ENCODE peak calls at places on chromosomes 7 and 10, in eight cellular contexts. F, P, L, I, R, S, N and U are unnamed samples.
A peak's percentile ranks its signal among the peaks of the same experiment; 100 is the strongest.

GRCh38 chr10:51950371-51950995 is 251.1 kb upstream of the CSTF2T start:
- DNase-seq in F (no peak), P (no peak), L (no peak), I (peak; percentile 69), R (no peak), S (no peak), N (no peak), U (no peak)

GRCh38 chr10:113709221-113709838 is 29.6 kb downstream of the CASP7 start:
- DNase-seq in F (peak; percentile 85), P (no peak), L (no peak), I (no peak), R (no peak), S (peak; percentile 74), N (no peak), U (peak; percentile 50)

GRCh38 chr10:51574248-51575067 is 124.9 kb downstream of the CSTF2T start:
- DNase-seq in F (peak; percentile 9), P (no peak), L (no peak), I (no peak), R (no peak), S (no peak), N (no peak), U (no peak)

GRCh38 chr7:100137851-100138760 is 10.6 kb upstream of the LAMTOR4 start:
- DNase-seq in F (no peak), P (no peak), L (no peak), I (no peak), R (no peak), S (no peak), N (peak; percentile 84), U (no peak)

GRCh38 chr7:9498303-9498702 is 1064.9 kb downstream of the NXPH1 start:
- DNase-seq in F (no peak), P (no peak), L (no peak), I (no peak), R (no peak), S (peak; percentile 2), N (no peak), U (no peak)

GRCh38 chr10:79298403-79299244 is 48.6 kb upstream of the PPIF start:
- DNase-seq in F (peak; percentile 99), P (no peak), L (no peak), I (peak; percentile 90), R (no peak), S (peak; percentile 96), N (no peak), U (peak; percentile 97)

GRCh38 chr7:158404031-158404761 is 183.4 kb downstream of the PTPRN2 start:
- DNase-seq in F (no peak), P (no peak), L (no peak), I (no peak), R (no peak), S (no peak), N (no peak), U (no peak)

GRCh38 chr10:7756360-7756992 is 31.3 kb downstream of the KIN start:
- DNase-seq in F (peak; percentile 8), P (no peak), L (no peak), I (no peak), R (no peak), S (peak; percentile 23), N (peak; percentile 41), U (no peak)

GRCh38 chr7:144386741-144387140 is 16.8 kb downstream of the NOBOX start:
- DNase-seq in F (peak; percentile 13), P (no peak), L (no peak), I (no peak), R (no peak), S (peak; percentile 36), N (no peak), U (no peak)

GRCh38 chr10:110753462-110753861 is 109.3 kb downstream of the RBM20 start:
- DNase-seq in F (no peak), P (no peak), L (no peak), I (no peak), R (no peak), S (no peak), N (no peak), U (no peak)

DNA sequence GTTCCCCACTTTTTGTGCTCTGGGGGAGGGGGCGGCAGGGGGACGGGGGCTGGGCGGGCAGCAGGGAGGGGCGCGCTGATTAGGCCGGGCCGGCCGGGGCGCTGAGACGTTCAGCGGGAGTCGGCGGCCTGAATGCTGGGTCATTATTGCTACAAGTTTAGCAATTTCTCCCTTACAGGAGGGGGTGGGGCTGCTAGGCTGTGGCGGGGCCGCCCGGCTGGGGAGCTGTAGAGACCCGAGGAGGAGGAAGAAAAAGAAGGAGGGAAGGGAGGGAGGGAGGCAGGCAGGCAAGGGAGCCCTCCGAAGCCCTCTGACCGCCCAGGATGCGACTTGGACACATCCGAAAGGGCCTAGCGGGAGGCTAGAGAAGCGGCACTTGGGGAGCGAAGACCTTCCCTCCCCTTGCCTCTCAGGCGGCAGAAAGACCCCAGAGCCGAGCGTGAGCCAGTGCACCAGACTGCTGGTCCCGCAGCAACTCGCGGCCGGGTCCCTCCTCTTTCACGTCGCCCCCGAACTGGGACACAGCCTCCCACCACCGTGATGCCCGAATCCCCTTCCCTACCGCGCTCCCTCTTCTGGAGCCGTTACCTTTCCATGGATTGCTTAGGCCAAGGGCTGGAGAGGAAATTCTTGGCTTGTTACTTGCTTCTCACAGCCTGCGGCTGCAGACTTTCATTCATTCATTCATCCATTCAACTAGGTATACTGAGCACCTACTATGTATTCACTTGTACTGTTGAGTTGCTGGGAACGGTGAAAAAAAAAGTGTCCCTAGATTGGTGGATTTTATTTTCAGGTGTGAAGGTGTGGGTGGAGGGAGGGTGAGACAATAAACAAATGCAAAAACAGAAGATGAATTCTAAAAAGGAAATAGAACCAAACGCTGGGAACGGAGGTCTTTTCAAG is 4.9 kb downstream of the NKX2-3 start:
- DNase-seq in F (no peak), P (no peak), L (no peak), I (no peak), R (no peak), S (no peak), N (no peak), U (no peak)
- H3K4me3 ChIP-seq in F (no peak overlapping the region), P (peak overlapping the region; percentile 56), L (no peak overlapping the region), I (no peak overlapping the region), R (peak overlapping the region; percentile 4), S (no peak overlapping the region), N (no peak overlapping the region), U (no peak overlapping the region)

GRCh38 chr10:822661-823367 is 108.7 kb downstream of the LARP4B start:
- DNase-seq in F (no peak), P (no peak), L (no peak), I (no peak), R (no peak), S (no peak), N (peak; percentile 55), U (no peak)

GRCh38 chr10:819816-820215 is 111.7 kb downstream of the LARP4B start:
- DNase-seq in F (no peak), P (no peak), L (no peak), I (no peak), R (no peak), S (no peak), N (no peak), U (no peak)

GRCh38 chr10:819326-819725 is 112.2 kb downstream of the LARP4B start:
- DNase-seq in F (peak; percentile 55), P (no peak), L (no peak), I (no peak), R (no peak), S (peak; percentile 25), N (no peak), U (no peak)

GRCh38 chr10:822197-822596 is 109.3 kb downstream of the LARP4B start:
- DNase-seq in F (no peak), P (no peak), L (no peak), I (no peak), R (no peak), S (no peak), N (no peak), U (no peak)

DNA sequence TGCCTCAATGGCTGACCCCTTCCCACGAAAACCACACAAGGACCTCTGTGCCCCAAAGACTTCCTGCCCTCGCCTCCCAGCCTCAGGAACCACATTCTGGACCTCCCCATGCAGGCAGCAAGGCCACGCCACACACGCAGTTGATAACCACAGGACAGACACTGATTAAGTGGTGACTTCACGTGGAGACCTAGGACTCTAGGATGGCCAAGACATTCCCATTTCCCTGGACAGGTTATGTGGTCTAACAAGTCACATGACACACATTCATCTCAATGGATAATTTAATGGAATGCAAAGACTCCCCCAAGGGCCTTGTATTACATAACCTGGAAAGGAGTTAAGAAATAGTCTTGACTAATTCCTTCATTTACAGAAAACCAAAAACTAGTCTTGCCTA is 110.2 kb downstream of the LARP4B start:
- DNase-seq in F (peak; percentile 10), P (no peak), L (no peak), I (no peak), R (no peak), S (no peak), N (no peak), U (no peak)
- H3K36me3 ChIP-seq in F (peaks cover 76% of the 10 kb centered on the region), P (peaks cover 85% of the 10 kb centered on the region), L (peaks cover 99% of the 10 kb centered on the region), I (peaks cover 2% of the 10 kb centered on the region), R (peaks cover 100% of the 10 kb centered on the region), S (peaks cover 41% of the 10 kb centered on the region), N (peaks cover 98% of the 10 kb centered on the region), U (peaks cover 88% of the 10 kb centered on the region)

DNA sequence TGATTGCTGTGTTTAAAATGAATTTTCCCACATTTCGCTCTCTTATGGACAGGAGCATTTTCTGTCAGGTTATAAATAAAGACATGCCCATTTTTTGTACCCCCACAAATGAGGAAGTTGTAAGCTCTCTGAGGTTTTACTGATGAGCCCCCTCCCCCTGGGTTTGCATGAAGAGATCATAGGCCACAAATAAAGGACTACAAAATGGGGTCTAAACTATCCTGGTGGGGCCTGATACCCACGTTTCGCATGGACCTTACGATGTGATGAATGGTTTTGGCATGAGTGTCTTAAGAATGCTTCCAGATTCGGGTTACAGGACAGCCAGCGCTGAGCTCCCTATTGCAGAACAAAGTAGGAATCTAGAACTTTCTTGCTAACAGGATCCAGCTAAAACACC is 5.8 kb downstream of the IKZF1 start:
- DNase-seq in F (no peak), P (no peak), L (no peak), I (no peak), R (no peak), S (no peak), N (peak; percentile 78), U (no peak)
- H3K4me3 ChIP-seq in F (no peak overlapping the region), P (no peak overlapping the region), L (no peak overlapping the region), I (no peak overlapping the region), R (no peak overlapping the region), S (no peak overlapping the region), N (peak overlapping the region; percentile 71), U (no peak overlapping the region)

GRCh38 chr10:60434418-60435046 is 44.9 kb upstream of the ANK3 start:
- DNase-seq in F (peak; percentile 74), P (no peak), L (no peak), I (no peak), R (peak; percentile 40), S (peak; percentile 80), N (peak; percentile 49), U (peak; percentile 26)
- H3K36me3 ChIP-seq in F (no peaks in the 10 kb centered on the region), P (no peaks in the 10 kb centered on the region), L (no peaks in the 10 kb centered on the region), I (no peaks in the 10 kb centered on the region), R (no peaks in the 10 kb centered on the region), S (no peaks in the 10 kb centered on the region), N (no peaks in the 10 kb centered on the region), U (no peaks in the 10 kb centered on the region)

DNA sequence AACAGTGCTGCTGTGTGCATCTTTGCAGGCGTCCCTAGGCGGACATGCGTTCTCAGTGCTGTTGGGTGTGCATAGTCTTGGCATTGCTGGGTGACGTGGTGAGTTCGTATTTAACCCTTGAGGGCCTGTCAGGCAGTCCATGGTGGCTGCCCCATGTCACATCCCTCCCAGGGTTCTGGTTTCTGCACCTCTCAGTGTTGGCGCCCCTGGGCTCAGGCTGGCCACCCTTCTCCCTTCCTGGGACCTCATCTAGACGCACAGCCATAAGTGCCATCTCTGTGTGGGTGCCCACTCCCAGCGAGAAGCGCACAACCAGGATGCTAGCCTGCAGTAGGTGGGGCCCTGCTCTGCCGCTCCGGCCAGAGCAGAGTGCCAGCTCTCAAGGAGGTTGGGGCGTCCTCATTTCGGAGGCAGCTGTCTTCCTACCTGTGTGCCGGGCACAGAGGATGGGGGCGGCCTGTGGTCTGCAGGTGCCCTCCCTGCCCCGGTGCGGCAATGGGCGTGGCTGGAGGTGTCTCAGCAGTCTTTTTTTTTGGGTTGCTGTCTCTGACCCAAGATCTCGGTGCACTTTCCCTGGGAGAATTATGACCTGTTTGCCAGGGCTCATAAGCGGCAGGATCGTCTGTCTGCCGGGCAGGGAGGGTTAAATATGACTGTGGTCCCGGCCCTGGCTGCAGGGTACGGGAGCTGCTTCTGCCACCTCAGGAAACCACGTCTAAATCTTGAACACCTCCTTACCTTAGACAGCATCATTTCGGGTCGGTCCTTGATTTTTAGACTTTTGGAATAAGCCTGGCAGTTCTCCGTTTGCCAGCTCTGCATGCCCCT is 6.5 kb downstream of the INPP5A start:
- DNase-seq in F (no peak), P (peak; percentile 11), L (no peak), I (peak; percentile 69), R (no peak), S (no peak), N (no peak), U (no peak)
- H3K4me3 ChIP-seq in F (no peak overlapping the region), P (no peak overlapping the region), L (no peak overlapping the region), I (no peak overlapping the region), R (no peak overlapping the region), S (no peak overlapping the region), N (peak overlapping the region; percentile 48), U (no peak overlapping the region)